ENCODE peak calls at places on chromosomes 5 and 9, in six cellular contexts. One of them, this sample, is unnamed.

GRCh38 chr9:105439428-105439827 is 8.4 kb upstream of the FSD1L start:
- DNase-seq in T-cell: no peak
- DNase-seq in NCI-H146: no peak
- DNase-seq in HFF-Myc: no peak
- DNase-seq in lung: no peak
- DNase-seq in HTR-8/SVneo: no peak
- DNase-seq in this sample: no peak

GRCh38 chr5:1745806-1746370 is 53.7 kb downstream of the MRPL36 start:
- DNase-seq in HFF-Myc: no peak
- DNase-seq in NCI-H146: no peak
- DNase-seq in T-cell: no peak
- DNase-seq in HTR-8/SVneo: no peak
- DNase-seq in lung: no peak
- DNase-seq in this sample: no peak

GRCh38 chr5:180670586-180671359 is 21.4 kb upstream of the FLT4 start:
- DNase-seq in NCI-H146: peak; percentile 29
- DNase-seq in HFF-Myc: no peak
- DNase-seq in T-cell: peak; percentile 35
- DNase-seq in HTR-8/SVneo: peak; percentile 41
- DNase-seq in lung: peak; percentile 36
- DNase-seq in this sample: peak; percentile 21

GRCh38 chr9:3006917-3007316 is 163.0 kb upstream of the PUM3 start:
- DNase-seq in HTR-8/SVneo: no peak
- DNase-seq in lung: no peak
- DNase-seq in NCI-H146: no peak
- DNase-seq in T-cell: no peak
- DNase-seq in HFF-Myc: no peak
- DNase-seq in this sample: no peak

GRCh38 chr9:130244548-130245165 is 20.9 kb upstream of the HMCN2 start:
- DNase-seq in T-cell: no peak
- DNase-seq in NCI-H146: no peak
- DNase-seq in HTR-8/SVneo: no peak
- DNase-seq in HFF-Myc: no peak
- DNase-seq in lung: no peak
- DNase-seq in this sample: no peak

GRCh38 chr9:128242828-128243485 is 32.9 kb downstream of the GOLGA2 start:
- DNase-seq in lung: no peak
- DNase-seq in HFF-Myc: no peak
- DNase-seq in HTR-8/SVneo: no peak
- DNase-seq in T-cell: no peak
- DNase-seq in NCI-H146: no peak
- DNase-seq in this sample: no peak

GRCh38 chr5:172452398-172453205 is 1.7 kb downstream of the SH3PXD2B start:
- DNase-seq in HFF-Myc: no peak
- DNase-seq in lung: no peak
- DNase-seq in T-cell: no peak
- DNase-seq in HTR-8/SVneo: no peak
- DNase-seq in NCI-H146: peak; percentile 10
- DNase-seq in this sample: no peak

GRCh38 chr9:135714242-135715055 is 12.5 kb downstream of the KCNT1 start:
- DNase-seq in T-cell: no peak
- DNase-seq in HFF-Myc: no peak
- DNase-seq in NCI-H146: no peak
- DNase-seq in HTR-8/SVneo: no peak
- DNase-seq in lung: no peak
- DNase-seq in this sample: no peak

GRCh38 chr5:155616779-155617392 is 603.3 kb downstream of the KIF4B start:
- DNase-seq in T-cell: peak; percentile 14
- DNase-seq in HFF-Myc: no peak
- DNase-seq in HTR-8/SVneo: no peak
- DNase-seq in lung: no peak
- DNase-seq in NCI-H146: peak; percentile 1
- DNase-seq in this sample: no peak

GRCh38 chr5:39447968-39448367 is 23.2 kb upstream of the DAB2 start:
- DNase-seq in T-cell: no peak
- DNase-seq in NCI-H146: no peak
- DNase-seq in HTR-8/SVneo: no peak
- DNase-seq in HFF-Myc: no peak
- DNase-seq in lung: no peak
- DNase-seq in this sample: no peak

GRCh38 chr9:130213898-130214761 is 41.9 kb downstream of the NCS1 start:
- DNase-seq in T-cell: no peak
- DNase-seq in HTR-8/SVneo: no peak
- DNase-seq in HFF-Myc: no peak
- DNase-seq in NCI-H146: no peak
- DNase-seq in lung: no peak
- DNase-seq in this sample: no peak

GRCh38 chr9:98018347-98018746 is 35.2 kb downstream of the ANP32B start:
- DNase-seq in T-cell: no peak
- DNase-seq in lung: no peak
- DNase-seq in HTR-8/SVneo: no peak
- DNase-seq in NCI-H146: no peak
- DNase-seq in HFF-Myc: no peak
- DNase-seq in this sample: no peak

GRCh38 chr5:168076561-168076991 is 214.9 kb upstream of the WWC1 start:
- DNase-seq in NCI-H146: peak; percentile 11
- DNase-seq in lung: no peak
- DNase-seq in T-cell: no peak
- DNase-seq in HFF-Myc: no peak
- DNase-seq in HTR-8/SVneo: peak; percentile 15
- DNase-seq in this sample: no peak

GRCh38 chr5:78605611-78606010 is 43.0 kb downstream of the LHFPL2 start:
- DNase-seq in lung: no peak
- DNase-seq in HTR-8/SVneo: no peak
- DNase-seq in T-cell: no peak
- DNase-seq in HFF-Myc: no peak
- DNase-seq in NCI-H146: no peak
- DNase-seq in this sample: no peak

GRCh38 chr5:157987259-157987658 is 128.3 kb upstream of the CLINT1 start:
- DNase-seq in lung: no peak
- DNase-seq in NCI-H146: no peak
- DNase-seq in HTR-8/SVneo: no peak
- DNase-seq in T-cell: no peak
- DNase-seq in HFF-Myc: no peak
- DNase-seq in this sample: no peak

GRCh38 chr5:176491056-176491646 is 43.0 kb downstream of the FAF2 start:
- DNase-seq in T-cell: no peak
- DNase-seq in HFF-Myc: no peak
- DNase-seq in HTR-8/SVneo: no peak
- DNase-seq in lung: no peak
- DNase-seq in NCI-H146: no peak
- DNase-seq in this sample: no peak

GRCh38 chr5:61953913-61954312 is 352.1 kb upstream of the KIF2A start:
- DNase-seq in T-cell: no peak
- DNase-seq in HTR-8/SVneo: no peak
- DNase-seq in lung: no peak
- DNase-seq in HFF-Myc: no peak
- DNase-seq in NCI-H146: no peak
- DNase-seq in this sample: no peak

GRCh38 chr5:5492087-5492933 is 69.8 kb downstream of the ICE1 start:
- DNase-seq in HFF-Myc: peak; percentile 29
- DNase-seq in NCI-H146: peak; percentile 14
- DNase-seq in lung: no peak
- DNase-seq in T-cell: peak; percentile 14
- DNase-seq in HTR-8/SVneo: peak; percentile 77
- DNase-seq in this sample: peak; percentile 58

GRCh38 chr9:87714819-87715218 is 11.1 kb upstream of the CTSL start:
- DNase-seq in lung: peak; percentile 45
- DNase-seq in HTR-8/SVneo: no peak
- DNase-seq in HFF-Myc: peak; percentile 16
- DNase-seq in T-cell: no peak
- DNase-seq in NCI-H146: no peak
- DNase-seq in this sample: no peak

GRCh38 chr9:127838375-127839078 is 15.9 kb downstream of the ENG start:
- DNase-seq in HTR-8/SVneo: peak; percentile 89
- DNase-seq in HFF-Myc: peak; percentile 36
- DNase-seq in NCI-H146: no peak
- DNase-seq in T-cell: no peak
- DNase-seq in lung: peak; percentile 79
- DNase-seq in this sample: no peak

GRCh38 chr9:19375536-19375935 is 4.5 kb downstream of the RPS6 start:
- DNase-seq in T-cell: no peak
- DNase-seq in NCI-H146: no peak
- DNase-seq in lung: no peak
- DNase-seq in HTR-8/SVneo: no peak
- DNase-seq in HFF-Myc: no peak
- DNase-seq in this sample: no peak

GRCh38 chr5:170380361-170380951 is 8.7 kb downstream of the KCNMB1 start:
- DNase-seq in HTR-8/SVneo: no peak
- DNase-seq in lung: no peak
- DNase-seq in HFF-Myc: no peak
- DNase-seq in T-cell: no peak
- DNase-seq in NCI-H146: peak; percentile 19
- DNase-seq in this sample: no peak